ENCODE peak calls at places on chromosomes 5 and 9, in four cellular contexts. One of them, this sample, is unnamed.

GRCh38 chr5:74422030-74422429 is 218.5 kb downstream of the ENC1 start:
- DNase-seq in fibroblast of villous mesenchyme: no peak
- DNase-seq in AG04450: no peak
- DNase-seq in neuronal stem cell: no peak
- DNase-seq in this sample: no peak

GRCh38 chr5:1516615-1517601 is 6.9 kb downstream of the LPCAT1 start:
- DNase-seq in neuronal stem cell: no peak
- DNase-seq in fibroblast of villous mesenchyme: peak; percentile 71
- DNase-seq in AG04450: peak; percentile 65
- DNase-seq in this sample: peak; percentile 86

GRCh38 chr5:139335811-139336210 is 5.8 kb upstream of the PAIP2 start:
- DNase-seq in neuronal stem cell: no peak
- DNase-seq in AG04450: no peak
- DNase-seq in fibroblast of villous mesenchyme: no peak
- DNase-seq in this sample: no peak

GRCh38 chr5:170513856-170514255 is 10.0 kb downstream of the KCNIP1 start:
- DNase-seq in AG04450: no peak
- DNase-seq in neuronal stem cell: no peak
- DNase-seq in fibroblast of villous mesenchyme: no peak
- DNase-seq in this sample: no peak

GRCh38 chr5:75152861-75153260 is 83.8 kb downstream of the ANKRD31 start:
- DNase-seq in neuronal stem cell: no peak
- DNase-seq in AG04450: no peak
- DNase-seq in fibroblast of villous mesenchyme: no peak
- DNase-seq in this sample: no peak

GRCh38 chr9:21709464-21710058 is 92.9 kb upstream of the MTAP start:
- DNase-seq in fibroblast of villous mesenchyme: peak; percentile 57
- DNase-seq in AG04450: no peak
- DNase-seq in neuronal stem cell: peak; percentile 57
- DNase-seq in this sample: peak; percentile 49

GRCh38 chr5:174733091-174733690 is 8.8 kb downstream of the MSX2 start:
- DNase-seq in neuronal stem cell: no peak
- DNase-seq in AG04450: no peak
- DNase-seq in fibroblast of villous mesenchyme: no peak
- DNase-seq in this sample: no peak

GRCh38 chr9:109886050-109886449 is 106.1 kb downstream of the PALM2AKAP2 start:
- DNase-seq in fibroblast of villous mesenchyme: no peak
- DNase-seq in AG04450: no peak
- DNase-seq in neuronal stem cell: no peak
- DNase-seq in this sample: no peak

GRCh38 chr9:25700430-25700829 is 22.2 kb upstream of the TUSC1 start:
- DNase-seq in neuronal stem cell: no peak
- DNase-seq in fibroblast of villous mesenchyme: no peak
- DNase-seq in AG04450: no peak
- DNase-seq in this sample: no peak

GRCh38 chr9:2777454-2777853 is 60.1 kb downstream of the KCNV2 start:
- DNase-seq in neuronal stem cell: no peak
- DNase-seq in AG04450: no peak
- DNase-seq in fibroblast of villous mesenchyme: no peak
- DNase-seq in this sample: no peak

GRCh38 chr9:136170291-136170901 is 34.5 kb downstream of the LHX3 start:
- DNase-seq in fibroblast of villous mesenchyme: peak; percentile 17
- DNase-seq in AG04450: no peak
- DNase-seq in neuronal stem cell: no peak
- DNase-seq in this sample: peak; percentile 5

GRCh38 chr9:5665059-5665458 is 36.2 kb downstream of the RIC1 start:
- DNase-seq in neuronal stem cell: no peak
- DNase-seq in AG04450: no peak
- DNase-seq in fibroblast of villous mesenchyme: no peak
- DNase-seq in this sample: no peak

GRCh38 chr5:135395451-135395850 is 3.6 kb downstream of the MACROH2A1 start:
- DNase-seq in neuronal stem cell: no peak
- DNase-seq in fibroblast of villous mesenchyme: no peak
- DNase-seq in AG04450: no peak
- DNase-seq in this sample: no peak

GRCh38 chr9:114278881-114279570 is 43.9 kb upstream of the ORM1 start:
- DNase-seq in neuronal stem cell: no peak
- DNase-seq in AG04450: no peak
- DNase-seq in fibroblast of villous mesenchyme: peak; percentile 76
- DNase-seq in this sample: peak; percentile 85

GRCh38 chr5:100623719-100624118 is 88.5 kb downstream of the FAM174A start:
- DNase-seq in fibroblast of villous mesenchyme: peak; percentile 50
- DNase-seq in neuronal stem cell: no peak
- DNase-seq in AG04450: no peak
- DNase-seq in this sample: peak; percentile 42

GRCh38 chr5:117118499-117118898 is 543.9 kb upstream of the SEMA6A start:
- DNase-seq in fibroblast of villous mesenchyme: no peak
- DNase-seq in AG04450: no peak
- DNase-seq in neuronal stem cell: no peak
- DNase-seq in this sample: no peak

GRCh38 chr9:128706671-128707381 is 4.5 kb downstream of the PKN3 start:
- DNase-seq in AG04450: no peak
- DNase-seq in neuronal stem cell: no peak
- DNase-seq in fibroblast of villous mesenchyme: no peak
- DNase-seq in this sample: no peak

GRCh38 chr9:124675261-124676158 is 95.6 kb downstream of the NR6A1 start:
- DNase-seq in neuronal stem cell: no peak
- DNase-seq in fibroblast of villous mesenchyme: no peak
- DNase-seq in AG04450: no peak
- DNase-seq in this sample: no peak

GRCh38 chr5:139058121-139058520 is 140.0 kb downstream of the SIL1 start:
- DNase-seq in AG04450: no peak
- DNase-seq in neuronal stem cell: no peak
- DNase-seq in fibroblast of villous mesenchyme: peak; percentile 83
- DNase-seq in this sample: peak; percentile 68

GRCh38 chr9:75866273-75866871 is 24.1 kb upstream of the PCSK5 start:
- DNase-seq in neuronal stem cell: peak; percentile 63
- DNase-seq in AG04450: no peak
- DNase-seq in fibroblast of villous mesenchyme: peak; percentile 52
- DNase-seq in this sample: peak; percentile 49

GRCh38 chr5:52269853-52270252 is 517.9 kb upstream of the ITGA1 start:
- DNase-seq in fibroblast of villous mesenchyme: no peak
- DNase-seq in neuronal stem cell: no peak
- DNase-seq in AG04450: no peak
- DNase-seq in this sample: peak; percentile 3

GRCh38 chr5:126810983-126811382 is 34.0 kb downstream of the LMNB1 start:
- DNase-seq in AG04450: no peak
- DNase-seq in neuronal stem cell: no peak
- DNase-seq in fibroblast of villous mesenchyme: no peak
- DNase-seq in this sample: no peak

GRCh38 chr5:135460246-135461033 is 8.3 kb upstream of the TIFAB start:
- DNase-seq in neuronal stem cell: no peak
- DNase-seq in fibroblast of villous mesenchyme: no peak
- DNase-seq in AG04450: no peak
- DNase-seq in this sample: no peak

GRCh38 chr9:87792831-87793288 is 66.9 kb downstream of the CTSL start:
- DNase-seq in fibroblast of villous mesenchyme: peak; percentile 96
- DNase-seq in AG04450: peak; percentile 18
- DNase-seq in neuronal stem cell: no peak
- DNase-seq in this sample: peak; percentile 94

GRCh38 chr5:677131-678101 is 15.7 kb downstream of the TPPP start:
- DNase-seq in fibroblast of villous mesenchyme: no peak
- DNase-seq in neuronal stem cell: no peak
- DNase-seq in AG04450: no peak
- DNase-seq in this sample: no peak

GRCh38 chr9:93677061-93677571 is 100.7 kb downstream of the PHF2 start:
- DNase-seq in fibroblast of villous mesenchyme: no peak
- DNase-seq in neuronal stem cell: no peak
- DNase-seq in AG04450: no peak
- DNase-seq in this sample: no peak

GRCh38 chr5:56415356-56415765 is 182.2 kb upstream of the ANKRD55 start:
- DNase-seq in AG04450: peak; percentile 53
- DNase-seq in fibroblast of villous mesenchyme: peak; percentile 98
- DNase-seq in neuronal stem cell: no peak
- DNase-seq in this sample: peak; percentile 82

GRCh38 chr9:99966720-99967119 is 60.3 kb downstream of the STX17 start:
- DNase-seq in fibroblast of villous mesenchyme: peak; percentile 14
- DNase-seq in neuronal stem cell: no peak
- DNase-seq in AG04450: no peak
- DNase-seq in this sample: peak; percentile 38

GRCh38 chr5:777756-778161 is 6.8 kb downstream of the ZDHHC11B start:
- DNase-seq in AG04450: no peak
- DNase-seq in neuronal stem cell: no peak
- DNase-seq in fibroblast of villous mesenchyme: no peak
- DNase-seq in this sample: no peak

GRCh38 chr9:124368692-124369091 is 46.5 kb downstream of the PSMB7 start:
- DNase-seq in neuronal stem cell: no peak
- DNase-seq in AG04450: no peak
- DNase-seq in fibroblast of villous mesenchyme: no peak
- DNase-seq in this sample: no peak

GRCh38 chr9:91177661-91178280 is 183.9 kb downstream of the AUH start:
- DNase-seq in fibroblast of villous mesenchyme: no peak
- DNase-seq in AG04450: no peak
- DNase-seq in neuronal stem cell: no peak
- DNase-seq in this sample: no peak

GRCh38 chr9:89605181-89606048 is 603 bp downstream of the GADD45G start:
- DNase-seq in AG04450: no peak
- DNase-seq in neuronal stem cell: peak; percentile 33
- DNase-seq in fibroblast of villous mesenchyme: peak; percentile 43
- DNase-seq in this sample: peak; percentile 81

GRCh38 chr9:89606567-89607311 is 1.9 kb downstream of the GADD45G start:
- DNase-seq in neuronal stem cell: peak; percentile 32
- DNase-seq in fibroblast of villous mesenchyme: peak; percentile 81
- DNase-seq in AG04450: no peak
- DNase-seq in this sample: peak; percentile 50

GRCh38 chr9:89604463-89605180 is at the start of gene GADD45G:
- DNase-seq in AG04450: peak; percentile 13
- DNase-seq in fibroblast of villous mesenchyme: peak; percentile 92
- DNase-seq in neuronal stem cell: peak; percentile 90
- DNase-seq in this sample: peak; percentile 96

GRCh38 chr9:89603629-89604462 is 966 bp upstream of the GADD45G start:
- DNase-seq in fibroblast of villous mesenchyme: peak; percentile 78
- DNase-seq in AG04450: no peak
- DNase-seq in neuronal stem cell: peak; percentile 82
- DNase-seq in this sample: peak; percentile 82

DNA sequence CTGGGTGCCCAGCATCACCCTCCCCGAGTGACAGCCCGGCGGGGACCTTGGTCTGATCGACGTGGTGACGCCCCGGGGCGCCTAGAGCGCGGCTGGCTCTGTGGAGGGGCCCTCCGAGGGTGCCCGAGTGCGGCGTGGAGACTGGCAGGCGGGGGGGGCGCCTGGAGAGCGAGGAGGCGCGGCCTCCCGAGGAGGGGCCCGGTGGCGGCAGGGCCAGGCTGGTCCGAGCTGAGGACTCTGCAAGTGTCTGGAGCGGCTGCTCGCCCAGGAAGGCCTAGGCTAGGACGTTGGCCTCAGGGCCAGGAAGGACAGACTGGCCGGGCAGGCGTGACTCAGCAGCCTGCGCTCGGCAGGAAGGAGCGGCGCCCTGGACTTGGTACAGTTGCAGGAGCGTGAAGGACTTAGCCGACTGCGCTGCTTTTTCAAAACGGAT is 1.3 kb downstream of the GADD45G start:
- DNase-seq in AG04450: peak; percentile 11
- DNase-seq in fibroblast of villous mesenchyme: peak; percentile 73
- DNase-seq in neuronal stem cell: peak; percentile 17
- DNase-seq in this sample: peak; percentile 85
- H3K4me3 ChIP-seq in AG04450: peak overlapping the region; percentile 46
- H3K4me3 ChIP-seq in fibroblast of villous mesenchyme: peak overlapping the region; percentile 91
- H3K4me3 ChIP-seq in neuronal stem cell: peak overlapping the region; percentile 70
- H3K4me3 ChIP-seq in this sample: peak overlapping the region; percentile 53

GRCh38 chr5:160466121-160466520 is 44.5 kb downstream of the PTTG1 start:
- DNase-seq in neuronal stem cell: no peak
- DNase-seq in AG04450: no peak
- DNase-seq in fibroblast of villous mesenchyme: no peak
- DNase-seq in this sample: no peak
- H3K4me3 ChIP-seq in neuronal stem cell: no peak overlapping the region
- H3K4me3 ChIP-seq in AG04450: no peak overlapping the region
- H3K4me3 ChIP-seq in fibroblast of villous mesenchyme: no peak overlapping the region
- H3K4me3 ChIP-seq in this sample: no peak overlapping the region

GRCh38 chr5:149552038-149552494 is 827 bp upstream of the CSNK1A1 start:
- DNase-seq in neuronal stem cell: no peak
- DNase-seq in fibroblast of villous mesenchyme: no peak
- DNase-seq in AG04450: no peak
- DNase-seq in this sample: no peak

GRCh38 chr5:149551227-149552037 is at the start of gene CSNK1A1:
- DNase-seq in neuronal stem cell: peak; percentile 98
- DNase-seq in fibroblast of villous mesenchyme: peak; percentile 98
- DNase-seq in AG04450: peak; percentile 97
- DNase-seq in this sample: peak; percentile 99

GRCh38 chr5:149550267-149550582 is 1.0 kb downstream of the CSNK1A1 start:
- DNase-seq in fibroblast of villous mesenchyme: peak; percentile 73
- DNase-seq in AG04450: no peak
- DNase-seq in neuronal stem cell: no peak
- DNase-seq in this sample: peak; percentile 66

GRCh38 chr5:149550608-149551226 is 522 bp downstream of the CSNK1A1 start:
- DNase-seq in AG04450: no peak
- DNase-seq in fibroblast of villous mesenchyme: peak; percentile 22
- DNase-seq in neuronal stem cell: no peak
- DNase-seq in this sample: no peak

DNA sequence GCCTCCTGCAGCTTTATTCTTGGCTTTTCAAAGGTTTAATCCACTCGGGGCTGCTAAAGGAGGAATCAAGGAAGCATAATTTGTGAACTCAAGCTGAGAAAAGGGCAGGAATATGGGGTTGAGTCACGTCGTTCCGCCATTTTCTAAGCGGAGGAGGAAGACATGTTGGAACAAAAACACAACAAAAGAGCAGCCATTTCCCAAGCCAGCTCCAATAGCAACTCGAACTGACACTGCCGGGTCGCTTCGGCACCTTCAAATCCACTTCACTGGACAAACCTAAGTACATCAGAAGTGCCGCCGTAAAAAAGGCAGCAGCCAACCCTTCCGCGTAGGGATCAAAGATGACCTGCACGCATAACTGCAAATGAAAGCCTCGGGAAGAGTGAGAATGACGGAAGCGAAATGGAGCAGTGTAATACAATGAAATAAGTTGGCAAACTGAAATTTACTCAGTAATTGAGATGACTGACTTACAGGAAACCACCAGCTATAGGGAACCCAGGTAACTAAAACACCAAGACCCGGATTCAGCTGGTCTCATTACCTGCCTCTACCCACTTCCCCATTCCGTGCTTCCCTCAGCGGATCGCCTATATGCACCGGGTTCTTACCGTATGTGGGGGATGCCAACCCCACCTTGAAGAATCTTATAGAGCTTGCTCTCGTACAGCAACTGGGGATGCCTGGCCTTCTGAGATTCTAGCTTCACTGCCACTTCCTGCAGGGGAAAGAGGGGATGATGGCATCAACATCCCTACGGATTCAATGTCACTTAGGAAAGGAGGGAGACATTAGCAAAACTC is 1.6 kb downstream of the CSNK1A1 start:
- DNase-seq in fibroblast of villous mesenchyme: peak; percentile 58
- DNase-seq in AG04450: no peak
- DNase-seq in neuronal stem cell: no peak
- DNase-seq in this sample: peak; percentile 75
- H3K4me3 ChIP-seq in fibroblast of villous mesenchyme: peak overlapping the region; percentile 100
- H3K4me3 ChIP-seq in AG04450: peak overlapping the region; percentile 96
- H3K4me3 ChIP-seq in neuronal stem cell: peak overlapping the region; percentile 80
- H3K4me3 ChIP-seq in this sample: peak overlapping the region; percentile 67

GRCh38 chr5:162785673-162786072 is 651.7 kb upstream of the CCNG1 start:
- DNase-seq in fibroblast of villous mesenchyme: no peak
- DNase-seq in AG04450: no peak
- DNase-seq in neuronal stem cell: no peak
- DNase-seq in this sample: no peak
- H3K4me3 ChIP-seq in fibroblast of villous mesenchyme: no peak overlapping the region
- H3K4me3 ChIP-seq in AG04450: no peak overlapping the region
- H3K4me3 ChIP-seq in neuronal stem cell: no peak overlapping the region
- H3K4me3 ChIP-seq in this sample: no peak overlapping the region